ENCODE peak calls at places on chromosomes 13 and 19, in four cellular contexts. One of them, this sample, is unnamed.

GRCh38 chr13:111602874-111603273 is 282.4 kb downstream of the TEX29 start:
- DNase-seq in body of pancreas: no peak
- DNase-seq in CD8-positive, alpha-beta T cell: no peak
- DNase-seq in esophagus squamous epithelium: no peak
- DNase-seq in this sample: no peak

GRCh38 chr13:81487151-81487550 is 1146.2 kb upstream of the SPRY2 start:
- DNase-seq in body of pancreas: peak
- DNase-seq in CD8-positive, alpha-beta T cell: no peak
- DNase-seq in esophagus squamous epithelium: no peak
- DNase-seq in this sample: no peak

GRCh38 chr13:78602561-78603239 is 652 bp downstream of the POU4F1 start:
- DNase-seq in body of pancreas: no peak
- DNase-seq in CD8-positive, alpha-beta T cell: no peak
- DNase-seq in esophagus squamous epithelium: no peak
- DNase-seq in this sample: no peak

GRCh38 chr19:56149656-56150038 is 8.6 kb downstream of the ZNF444 start:
- DNase-seq in body of pancreas: no peak
- DNase-seq in CD8-positive, alpha-beta T cell: no peak
- DNase-seq in esophagus squamous epithelium: no peak
- DNase-seq in this sample: no peak

GRCh38 chr19:33998739-33999345 is 173.5 kb upstream of the LSM14A start:
- DNase-seq in body of pancreas: no peak
- DNase-seq in CD8-positive, alpha-beta T cell: no peak
- DNase-seq in esophagus squamous epithelium: no peak
- DNase-seq in this sample: no peak

GRCh38 chr19:14089662-14090508 is 666 bp downstream of the SAMD1 start:
- DNase-seq in body of pancreas: peak
- DNase-seq in CD8-positive, alpha-beta T cell: peak
- DNase-seq in esophagus squamous epithelium: no peak
- DNase-seq in this sample: no peak

GRCh38 chr19:16368385-16369305 is 44.0 kb downstream of the KLF2 start:
- DNase-seq in body of pancreas: no peak
- DNase-seq in CD8-positive, alpha-beta T cell: peak
- DNase-seq in esophagus squamous epithelium: no peak
- DNase-seq in this sample: no peak

GRCh38 chr19:1396019-1396767 is 5.1 kb downstream of the GAMT start:
- DNase-seq in body of pancreas: no peak
- DNase-seq in CD8-positive, alpha-beta T cell: no peak
- DNase-seq in esophagus squamous epithelium: no peak
- DNase-seq in this sample: no peak

GRCh38 chr13:58712191-58712590 is 1080.6 kb downstream of the PCDH17 start:
- DNase-seq in body of pancreas: no peak
- DNase-seq in CD8-positive, alpha-beta T cell: no peak
- DNase-seq in esophagus squamous epithelium: no peak
- DNase-seq in this sample: no peak

GRCh38 chr19:17069249-17069648 is 6.0 kb downstream of the HAUS8 start:
- DNase-seq in body of pancreas: no peak
- DNase-seq in CD8-positive, alpha-beta T cell: no peak
- DNase-seq in esophagus squamous epithelium: no peak
- DNase-seq in this sample: no peak

GRCh38 chr13:24925318-24926231 is 161.6 kb downstream of the RNF17 start:
- DNase-seq in body of pancreas: no peak
- DNase-seq in CD8-positive, alpha-beta T cell: no peak
- DNase-seq in esophagus squamous epithelium: no peak
- DNase-seq in this sample: no peak

GRCh38 chr13:98232456-98232855 is 55.4 kb upstream of the RNF113B start:
- DNase-seq in body of pancreas: no peak
- DNase-seq in CD8-positive, alpha-beta T cell: no peak
- DNase-seq in esophagus squamous epithelium: no peak
- DNase-seq in this sample: no peak

GRCh38 chr13:111482806-111483620 is 162.6 kb downstream of the TEX29 start:
- DNase-seq in body of pancreas: no peak
- DNase-seq in CD8-positive, alpha-beta T cell: peak
- DNase-seq in esophagus squamous epithelium: no peak
- DNase-seq in this sample: no peak

GRCh38 chr19:20969498-20969897 is 46.4 kb downstream of the ZNF85 start:
- DNase-seq in body of pancreas: peak
- DNase-seq in CD8-positive, alpha-beta T cell: no peak
- DNase-seq in esophagus squamous epithelium: no peak
- DNase-seq in this sample: no peak

GRCh38 chr13:42524487-42525034 is 49.4 kb upstream of the TNFSF11 start:
- DNase-seq in body of pancreas: no peak
- DNase-seq in CD8-positive, alpha-beta T cell: no peak
- DNase-seq in esophagus squamous epithelium: no peak
- DNase-seq in this sample: no peak

GRCh38 chr19:1151917-1152601 is 22.0 kb downstream of the SBNO2 start:
- DNase-seq in body of pancreas: no peak
- DNase-seq in CD8-positive, alpha-beta T cell: no peak
- DNase-seq in esophagus squamous epithelium: no peak
- DNase-seq in this sample: no peak

GRCh38 chr13:73967397-73968165 is 166.6 kb downstream of the KLF12 start:
- DNase-seq in body of pancreas: no peak
- DNase-seq in CD8-positive, alpha-beta T cell: no peak
- DNase-seq in esophagus squamous epithelium: no peak
- DNase-seq in this sample: no peak

GRCh38 chr13:98206946-98207345 is 29.9 kb upstream of the RNF113B start:
- DNase-seq in body of pancreas: no peak
- DNase-seq in CD8-positive, alpha-beta T cell: no peak
- DNase-seq in esophagus squamous epithelium: no peak
- DNase-seq in this sample: no peak

GRCh38 chr19:33712268-33712667 is 84.4 kb upstream of the KCTD15 start:
- DNase-seq in body of pancreas: no peak
- DNase-seq in CD8-positive, alpha-beta T cell: no peak
- DNase-seq in esophagus squamous epithelium: no peak
- DNase-seq in this sample: no peak

GRCh38 chr13:64551755-64552154 is 2678.4 kb downstream of the PCDH9 start:
- DNase-seq in body of pancreas: no peak
- DNase-seq in CD8-positive, alpha-beta T cell: no peak
- DNase-seq in esophagus squamous epithelium: no peak
- DNase-seq in this sample: no peak

GRCh38 chr19:13881692-13882418 is 4.9 kb downstream of the NANOS3 start:
- DNase-seq in body of pancreas: peak
- DNase-seq in CD8-positive, alpha-beta T cell: peak
- DNase-seq in esophagus squamous epithelium: no peak
- DNase-seq in this sample: no peak

GRCh38 chr13:114128624-114129522 is 3.5 kb downstream of the RASA3 start:
- DNase-seq in body of pancreas: peak
- DNase-seq in CD8-positive, alpha-beta T cell: peak
- DNase-seq in esophagus squamous epithelium: peak
- DNase-seq in this sample: no peak

GRCh38 chr19:56314018-56314583 is 538 bp downstream of the ZSCAN5A start:
- DNase-seq in body of pancreas: no peak
- DNase-seq in CD8-positive, alpha-beta T cell: no peak
- DNase-seq in esophagus squamous epithelium: no peak
- DNase-seq in this sample: no peak

GRCh38 chr13:41308241-41308640 is 2.8 kb upstream of the NAA16 start:
- DNase-seq in body of pancreas: no peak
- DNase-seq in CD8-positive, alpha-beta T cell: no peak
- DNase-seq in esophagus squamous epithelium: no peak
- DNase-seq in this sample: no peak

GRCh38 chr13:106033634-106034033 is 501.8 kb downstream of the EFNB2 start:
- DNase-seq in body of pancreas: no peak
- DNase-seq in CD8-positive, alpha-beta T cell: no peak
- DNase-seq in esophagus squamous epithelium: no peak
- DNase-seq in this sample: no peak

GRCh38 chr13:68808456-68808855 is 1299.2 kb upstream of the ATXN8OS start:
- DNase-seq in body of pancreas: no peak
- DNase-seq in CD8-positive, alpha-beta T cell: no peak
- DNase-seq in esophagus squamous epithelium: no peak
- DNase-seq in this sample: no peak

GRCh38 chr13:99376132-99376531 is 68.9 kb upstream of the GPR183 start:
- DNase-seq in body of pancreas: no peak
- DNase-seq in CD8-positive, alpha-beta T cell: peak
- DNase-seq in esophagus squamous epithelium: peak
- DNase-seq in this sample: peak

GRCh38 chr13:51801631-51802099 is 2.3 kb downstream of the DHRS12 start:
- DNase-seq in body of pancreas: peak
- DNase-seq in CD8-positive, alpha-beta T cell: no peak
- DNase-seq in esophagus squamous epithelium: no peak
- DNase-seq in this sample: no peak

GRCh38 chr19:6048348-6048747 is 62.0 kb downstream of the RFX2 start:
- DNase-seq in body of pancreas: no peak
- DNase-seq in CD8-positive, alpha-beta T cell: peak
- DNase-seq in esophagus squamous epithelium: no peak
- DNase-seq in this sample: peak

GRCh38 chr13:98384739-98385138 is 192.2 kb downstream of the STK24 start:
- DNase-seq in body of pancreas: no peak
- DNase-seq in CD8-positive, alpha-beta T cell: no peak
- DNase-seq in esophagus squamous epithelium: no peak
- DNase-seq in this sample: no peak

GRCh38 chr19:15194938-15195337 is 5.9 kb downstream of the NOTCH3 start:
- DNase-seq in body of pancreas: peak
- DNase-seq in CD8-positive, alpha-beta T cell: no peak
- DNase-seq in esophagus squamous epithelium: no peak
- DNase-seq in this sample: no peak
- TF ChIP-seq CTCF in body of pancreas: no peak
- TF ChIP-seq CTCF in CD8-positive, alpha-beta T cell: no peak
- TF ChIP-seq CTCF in esophagus squamous epithelium: no peak
- TF ChIP-seq CTCF in this sample: no peak

GRCh38 chr19:46926201-46927071 is 65.6 kb downstream of the ARHGAP35 start:
- DNase-seq in body of pancreas: no peak
- DNase-seq in CD8-positive, alpha-beta T cell: no peak
- DNase-seq in esophagus squamous epithelium: no peak
- DNase-seq in this sample: no peak
- H3K27ac ChIP-seq in body of pancreas: no peak
- H3K27ac ChIP-seq in CD8-positive, alpha-beta T cell: no peak
- H3K27ac ChIP-seq in esophagus squamous epithelium: peak
- H3K27ac ChIP-seq in this sample: peak

DNA sequence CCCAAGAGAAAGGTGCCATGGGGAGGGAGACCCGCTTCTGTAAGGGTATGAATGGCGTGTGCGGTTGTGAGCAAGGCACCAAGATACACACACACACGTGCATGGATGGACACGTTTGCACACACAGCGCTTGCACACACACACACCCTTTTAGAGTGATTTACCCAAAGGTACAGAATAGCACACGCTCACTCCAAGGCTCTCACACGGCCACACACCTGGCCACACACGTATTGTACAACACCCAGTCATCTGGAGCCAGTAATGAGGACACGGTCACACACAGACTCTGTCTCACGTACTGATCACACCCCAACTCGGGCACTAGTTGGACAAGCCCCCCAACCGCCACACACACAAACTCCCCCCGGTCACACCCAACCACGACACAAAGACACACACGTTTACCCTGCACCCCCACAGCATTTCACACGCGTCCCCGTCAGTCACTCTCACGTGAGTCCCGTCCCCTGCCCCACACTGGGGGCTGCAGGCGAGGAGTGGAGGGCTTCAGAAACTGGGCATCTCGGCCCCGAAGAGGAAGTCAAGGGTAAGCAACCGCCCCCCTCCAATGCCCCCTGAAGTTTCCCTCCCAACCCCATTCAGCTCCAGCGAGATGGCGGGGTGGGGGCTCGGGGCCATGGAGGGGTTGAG is 779 bp downstream of the OLFM2 start:
- DNase-seq in body of pancreas: no peak
- DNase-seq in CD8-positive, alpha-beta T cell: no peak
- DNase-seq in esophagus squamous epithelium: no peak
- DNase-seq in this sample: no peak
- H3K4me3 ChIP-seq in body of pancreas: no peak
- H3K4me3 ChIP-seq in CD8-positive, alpha-beta T cell: no peak
- H3K4me3 ChIP-seq in esophagus squamous epithelium: peak
- H3K4me3 ChIP-seq in this sample: peak

GRCh38 chr19:12872941-12873890 is 8.0 kb downstream of the DNASE2 start:
- DNase-seq in body of pancreas: peak
- DNase-seq in CD8-positive, alpha-beta T cell: peak
- DNase-seq in esophagus squamous epithelium: no peak
- DNase-seq in this sample: no peak
- TF ChIP-seq CTCF in body of pancreas: no peak
- TF ChIP-seq CTCF in CD8-positive, alpha-beta T cell: no peak
- TF ChIP-seq CTCF in esophagus squamous epithelium: no peak
- TF ChIP-seq CTCF in this sample: no peak

GRCh38 chr13:38819053-38819452 is 132.2 kb downstream of the FREM2 start:
- DNase-seq in body of pancreas: peak
- DNase-seq in CD8-positive, alpha-beta T cell: no peak
- DNase-seq in esophagus squamous epithelium: no peak
- DNase-seq in this sample: no peak

GRCh38 chr13:38819596-38819995 is 132.7 kb downstream of the FREM2 start:
- DNase-seq in body of pancreas: no peak
- DNase-seq in CD8-positive, alpha-beta T cell: no peak
- DNase-seq in esophagus squamous epithelium: no peak
- DNase-seq in this sample: no peak

DNA sequence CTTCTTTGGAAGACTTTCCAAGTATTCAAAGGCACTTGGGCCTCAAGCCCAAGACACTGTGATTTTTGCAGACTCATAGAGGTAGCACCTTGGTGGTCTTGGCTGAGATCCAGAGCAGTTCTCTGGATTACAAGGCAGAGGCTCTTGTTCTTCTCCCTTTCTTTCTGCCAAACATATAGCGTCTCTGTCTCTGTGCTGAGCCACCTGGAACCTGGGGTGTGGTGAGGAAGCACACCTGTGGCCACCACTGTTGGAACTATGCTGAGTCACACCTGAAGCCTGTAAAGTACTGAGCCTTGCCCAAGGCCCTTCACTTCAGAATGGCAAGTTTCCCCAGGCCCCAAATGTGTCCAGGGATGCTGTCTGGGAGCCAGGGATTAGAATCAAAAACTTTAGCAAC is 127.5 kb downstream of the FREM2 start:
- DNase-seq in body of pancreas: peak
- DNase-seq in CD8-positive, alpha-beta T cell: no peak
- DNase-seq in esophagus squamous epithelium: no peak
- DNase-seq in this sample: no peak
- H3K27ac ChIP-seq in body of pancreas: no peak
- H3K27ac ChIP-seq in CD8-positive, alpha-beta T cell: no peak
- H3K27ac ChIP-seq in esophagus squamous epithelium: no peak
- H3K27ac ChIP-seq in this sample: no peak

GRCh38 chr19:49491804-49492572 is 4.2 kb upstream of the RPS11 start:
- DNase-seq in body of pancreas: no peak
- DNase-seq in CD8-positive, alpha-beta T cell: no peak
- DNase-seq in esophagus squamous epithelium: no peak
- DNase-seq in this sample: no peak

GRCh38 chr19:49489601-49490167 is 2.3 kb downstream of the RPL13A start:
- DNase-seq in body of pancreas: no peak
- DNase-seq in CD8-positive, alpha-beta T cell: no peak
- DNase-seq in esophagus squamous epithelium: no peak
- DNase-seq in this sample: no peak

GRCh38 chr19:49491030-49491803 is 3.8 kb downstream of the RPL13A start:
- DNase-seq in body of pancreas: no peak
- DNase-seq in CD8-positive, alpha-beta T cell: no peak
- DNase-seq in esophagus squamous epithelium: no peak
- DNase-seq in this sample: no peak

GRCh38 chr19:49488863-49489537 is 1.6 kb downstream of the RPL13A start:
- DNase-seq in body of pancreas: no peak
- DNase-seq in CD8-positive, alpha-beta T cell: no peak
- DNase-seq in esophagus squamous epithelium: no peak
- DNase-seq in this sample: no peak

GRCh38 chr19:49490287-49491029 is 3.0 kb downstream of the RPL13A start:
- DNase-seq in body of pancreas: no peak
- DNase-seq in CD8-positive, alpha-beta T cell: no peak
- DNase-seq in esophagus squamous epithelium: no peak
- DNase-seq in this sample: no peak
- H3K4me3 ChIP-seq in body of pancreas: no peak
- H3K4me3 ChIP-seq in CD8-positive, alpha-beta T cell: no peak
- H3K4me3 ChIP-seq in esophagus squamous epithelium: peak
- H3K4me3 ChIP-seq in this sample: no peak